ENCODE peak calls at places on chromosomes 1 and 21, in seven cellular contexts. One of them, this sample, is unnamed.
A peak's percentile ranks its signal among the peaks of the same experiment; 100 is the strongest.

GRCh38 chr21:15276243-15276642 is 211.4 kb upstream of the NRIP1 start:
- DNase-seq in heart left ventricle: no peak
- DNase-seq in A549: no peak
- DNase-seq in lower lobe of right lung: no peak
- DNase-seq in GM13977: no peak
- DNase-seq in AG09309: no peak
- DNase-seq in mammary epithelial cell: no peak
- DNase-seq in this sample: no peak

GRCh38 chr1:204726478-204726877 is 40.9 kb upstream of the LRRN2 start:
- DNase-seq in GM13977: peak; percentile 39
- DNase-seq in heart left ventricle: no peak
- DNase-seq in lower lobe of right lung: no peak
- DNase-seq in mammary epithelial cell: peak; percentile 56
- DNase-seq in AG09309: no peak
- DNase-seq in A549: peak; percentile 90
- DNase-seq in this sample: peak; percentile 24

GRCh38 chr1:147890177-147890790 is 12.3 kb upstream of the GJA8 start:
- DNase-seq in AG09309: no peak
- DNase-seq in heart left ventricle: peak; percentile 65
- DNase-seq in mammary epithelial cell: peak; percentile 58
- DNase-seq in A549: peak; percentile 62
- DNase-seq in lower lobe of right lung: peak; percentile 78
- DNase-seq in GM13977: peak; percentile 53
- DNase-seq in this sample: peak; percentile 55

GRCh38 chr1:27366411-27367159 is at the start of gene MAP3K6:
- DNase-seq in mammary epithelial cell: peak; percentile 87
- DNase-seq in heart left ventricle: peak; percentile 95
- DNase-seq in lower lobe of right lung: peak; percentile 95
- DNase-seq in A549: peak; percentile 82
- DNase-seq in GM13977: peak; percentile 78
- DNase-seq in AG09309: no peak
- DNase-seq in this sample: peak; percentile 80

GRCh38 chr1:86748622-86749373 is 44.4 kb downstream of the SH3GLB1 start:
- DNase-seq in heart left ventricle: no peak
- DNase-seq in GM13977: no peak
- DNase-seq in AG09309: no peak
- DNase-seq in A549: no peak
- DNase-seq in mammary epithelial cell: no peak
- DNase-seq in lower lobe of right lung: no peak
- DNase-seq in this sample: no peak

GRCh38 chr1:35298464-35298863 is 30.0 kb downstream of the ZMYM4 start:
- DNase-seq in A549: peak; percentile 28
- DNase-seq in mammary epithelial cell: peak; percentile 57
- DNase-seq in heart left ventricle: no peak
- DNase-seq in AG09309: no peak
- DNase-seq in GM13977: peak; percentile 47
- DNase-seq in lower lobe of right lung: no peak
- DNase-seq in this sample: peak; percentile 54

GRCh38 chr1:226938903-226939438 is 1.1 kb upstream of the COQ8A start:
- DNase-seq in A549: peak; percentile 36
- DNase-seq in AG09309: peak; percentile 14
- DNase-seq in GM13977: no peak
- DNase-seq in mammary epithelial cell: peak; percentile 50
- DNase-seq in lower lobe of right lung: no peak
- DNase-seq in heart left ventricle: no peak
- DNase-seq in this sample: no peak

GRCh38 chr1:180092931-180093650 is 61.6 kb upstream of the QSOX1 start:
- DNase-seq in AG09309: peak; percentile 17
- DNase-seq in GM13977: no peak
- DNase-seq in mammary epithelial cell: no peak
- DNase-seq in lower lobe of right lung: no peak
- DNase-seq in A549: no peak
- DNase-seq in heart left ventricle: no peak
- DNase-seq in this sample: no peak

GRCh38 chr1:17198476-17199258 is 6.3 kb upstream of the PADI1 start:
- DNase-seq in A549: no peak
- DNase-seq in AG09309: no peak
- DNase-seq in heart left ventricle: no peak
- DNase-seq in mammary epithelial cell: no peak
- DNase-seq in lower lobe of right lung: no peak
- DNase-seq in GM13977: no peak
- DNase-seq in this sample: no peak

GRCh38 chr1:23657659-23658275 is 33.8 kb upstream of the RPL11 start:
- DNase-seq in GM13977: peak; percentile 58
- DNase-seq in lower lobe of right lung: peak; percentile 63
- DNase-seq in AG09309: no peak
- DNase-seq in A549: peak; percentile 63
- DNase-seq in heart left ventricle: peak; percentile 41
- DNase-seq in mammary epithelial cell: peak; percentile 11
- DNase-seq in this sample: peak; percentile 72

GRCh38 chr1:204207136-204207616 is 6.6 kb downstream of the GOLT1A start:
- DNase-seq in AG09309: no peak
- DNase-seq in lower lobe of right lung: peak; percentile 79
- DNase-seq in GM13977: peak; percentile 83
- DNase-seq in A549: peak; percentile 37
- DNase-seq in heart left ventricle: peak; percentile 63
- DNase-seq in mammary epithelial cell: peak; percentile 24
- DNase-seq in this sample: peak; percentile 86

GRCh38 chr1:88973520-88974137 is 18.8 kb downstream of the KYAT3 start:
- DNase-seq in lower lobe of right lung: no peak
- DNase-seq in A549: peak; percentile 25
- DNase-seq in AG09309: no peak
- DNase-seq in GM13977: no peak
- DNase-seq in heart left ventricle: no peak
- DNase-seq in mammary epithelial cell: peak; percentile 29
- DNase-seq in this sample: no peak

GRCh38 chr1:214386747-214387146 is 105.8 kb downstream of the SMYD2 start:
- DNase-seq in mammary epithelial cell: peak; percentile 75
- DNase-seq in A549: no peak
- DNase-seq in AG09309: no peak
- DNase-seq in heart left ventricle: no peak
- DNase-seq in lower lobe of right lung: no peak
- DNase-seq in GM13977: no peak
- DNase-seq in this sample: no peak

GRCh38 chr1:197557302-197557701 is 218.0 kb downstream of the DENND1B start:
- DNase-seq in mammary epithelial cell: peak; percentile 11
- DNase-seq in lower lobe of right lung: no peak
- DNase-seq in AG09309: no peak
- DNase-seq in heart left ventricle: no peak
- DNase-seq in A549: peak; percentile 37
- DNase-seq in GM13977: no peak
- DNase-seq in this sample: no peak

GRCh38 chr21:34620084-34620665 is 5.3 kb upstream of the RCAN1 start:
- DNase-seq in AG09309: no peak
- DNase-seq in GM13977: no peak
- DNase-seq in A549: no peak
- DNase-seq in lower lobe of right lung: no peak
- DNase-seq in mammary epithelial cell: no peak
- DNase-seq in heart left ventricle: peak; percentile 52
- DNase-seq in this sample: no peak

GRCh38 chr1:24161270-24161669 is 18.3 kb upstream of the IL22RA1 start:
- DNase-seq in mammary epithelial cell: no peak
- DNase-seq in heart left ventricle: no peak
- DNase-seq in GM13977: no peak
- DNase-seq in AG09309: no peak
- DNase-seq in A549: no peak
- DNase-seq in lower lobe of right lung: no peak
- DNase-seq in this sample: no peak

GRCh38 chr21:30336596-30336995 is 898 bp downstream of the KRTAP27-1 start:
- DNase-seq in A549: no peak
- DNase-seq in mammary epithelial cell: peak; percentile 42
- DNase-seq in heart left ventricle: no peak
- DNase-seq in AG09309: no peak
- DNase-seq in lower lobe of right lung: no peak
- DNase-seq in GM13977: no peak
- DNase-seq in this sample: no peak

GRCh38 chr1:200038645-200038986 is 11.1 kb downstream of the NR5A2 start:
- DNase-seq in A549: no peak
- DNase-seq in mammary epithelial cell: no peak
- DNase-seq in lower lobe of right lung: no peak
- DNase-seq in AG09309: no peak
- DNase-seq in heart left ventricle: no peak
- DNase-seq in GM13977: peak; percentile 23
- DNase-seq in this sample: peak; percentile 30

DNA sequence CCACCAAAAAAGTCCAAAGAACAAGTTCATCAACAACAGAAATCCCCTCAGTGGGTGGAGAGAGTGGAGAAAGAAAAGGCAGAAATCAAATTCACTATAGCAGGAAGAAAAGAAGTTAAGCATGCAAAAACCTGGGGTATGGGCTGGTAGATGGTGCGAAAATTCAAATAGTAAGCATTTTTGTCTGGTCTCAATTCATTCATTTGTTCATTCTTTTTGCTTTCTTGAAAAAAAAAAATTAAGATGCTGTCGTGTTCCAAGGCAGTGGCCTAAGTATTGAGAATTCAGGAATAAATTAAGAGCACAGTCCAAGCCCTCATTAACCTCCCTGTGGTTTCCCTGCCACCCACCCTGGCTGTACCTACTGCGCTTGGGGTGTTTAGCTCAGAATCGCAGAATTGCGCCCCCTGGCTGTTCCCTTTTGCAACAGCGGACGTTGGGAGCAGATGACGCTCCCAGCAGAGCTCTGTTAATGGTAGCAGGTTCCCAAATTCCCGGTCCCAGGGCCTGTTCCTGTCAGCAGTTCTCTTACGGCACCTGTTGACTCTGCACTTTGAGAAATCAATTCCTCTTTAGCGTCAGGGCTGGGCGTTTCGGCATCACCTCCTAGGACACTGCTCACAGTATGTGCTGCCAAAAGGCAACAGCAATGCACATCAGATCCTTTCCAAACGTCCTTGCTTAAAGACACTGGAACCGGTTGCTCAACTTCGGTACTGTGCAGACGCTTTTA is 34.0 kb upstream of the SSX2IP start:
- DNase-seq in lower lobe of right lung: peak; percentile 48
- DNase-seq in GM13977: no peak
- DNase-seq in mammary epithelial cell: no peak
- DNase-seq in A549: peak; percentile 11
- DNase-seq in AG09309: no peak
- DNase-seq in heart left ventricle: no peak
- DNase-seq in this sample: peak; percentile 28
- TF ChIP-seq CTCF in lower lobe of right lung: peak; percentile 40
- TF ChIP-seq CTCF in GM13977: peak; percentile 60
- TF ChIP-seq CTCF in mammary epithelial cell: peak; percentile 29
- TF ChIP-seq CTCF in A549: peak; percentile 15
- TF ChIP-seq CTCF in AG09309: peak; percentile 12
- TF ChIP-seq CTCF in heart left ventricle: no peak
- TF ChIP-seq CTCF in this sample: peak; percentile 23

GRCh38 chr1:75423616-75424015 is 187.3 kb downstream of the SLC44A5 start:
- DNase-seq in A549: no peak
- DNase-seq in GM13977: no peak
- DNase-seq in lower lobe of right lung: no peak
- DNase-seq in mammary epithelial cell: no peak
- DNase-seq in AG09309: no peak
- DNase-seq in heart left ventricle: peak; percentile 29
- DNase-seq in this sample: no peak
- TF ChIP-seq CTCF in A549: no peak
- TF ChIP-seq CTCF in GM13977: no peak
- TF ChIP-seq CTCF in lower lobe of right lung: no peak
- TF ChIP-seq CTCF in mammary epithelial cell: no peak
- TF ChIP-seq CTCF in AG09309: no peak
- TF ChIP-seq CTCF in heart left ventricle: no peak
- TF ChIP-seq CTCF in this sample: no peak

GRCh38 chr1:30103708-30104107 is 619.7 kb downstream of the MATN1 start:
- DNase-seq in heart left ventricle: no peak
- DNase-seq in AG09309: no peak
- DNase-seq in GM13977: no peak
- DNase-seq in lower lobe of right lung: no peak
- DNase-seq in A549: no peak
- DNase-seq in mammary epithelial cell: no peak
- DNase-seq in this sample: no peak

GRCh38 chr1:30109853-30110252 is 613.5 kb downstream of the MATN1 start:
- DNase-seq in lower lobe of right lung: no peak
- DNase-seq in mammary epithelial cell: peak; percentile 32
- DNase-seq in heart left ventricle: peak; percentile 50
- DNase-seq in GM13977: no peak
- DNase-seq in A549: peak; percentile 34
- DNase-seq in AG09309: peak; percentile 14
- DNase-seq in this sample: no peak

GRCh38 chr1:30102605-30103004 is 620.8 kb downstream of the MATN1 start:
- DNase-seq in A549: no peak
- DNase-seq in GM13977: no peak
- DNase-seq in heart left ventricle: no peak
- DNase-seq in lower lobe of right lung: no peak
- DNase-seq in mammary epithelial cell: no peak
- DNase-seq in AG09309: no peak
- DNase-seq in this sample: no peak

GRCh38 chr1:30104551-30104950 is 618.8 kb downstream of the MATN1 start:
- DNase-seq in mammary epithelial cell: no peak
- DNase-seq in heart left ventricle: no peak
- DNase-seq in lower lobe of right lung: no peak
- DNase-seq in AG09309: no peak
- DNase-seq in A549: no peak
- DNase-seq in GM13977: no peak
- DNase-seq in this sample: no peak

GRCh38 chr1:30106125-30106524 is 617.3 kb downstream of the MATN1 start:
- DNase-seq in lower lobe of right lung: no peak
- DNase-seq in heart left ventricle: no peak
- DNase-seq in A549: peak; percentile 21
- DNase-seq in GM13977: no peak
- DNase-seq in AG09309: no peak
- DNase-seq in mammary epithelial cell: no peak
- DNase-seq in this sample: no peak
- TF ChIP-seq CTCF in lower lobe of right lung: peak; percentile 57
- TF ChIP-seq CTCF in heart left ventricle: peak; percentile 57
- TF ChIP-seq CTCF in A549: peak; percentile 34
- TF ChIP-seq CTCF in GM13977: peak; percentile 45
- TF ChIP-seq CTCF in AG09309: peak; percentile 39
- TF ChIP-seq CTCF in mammary epithelial cell: peak; percentile 15
- TF ChIP-seq CTCF in this sample: peak; percentile 13

GRCh38 chr1:9128520-9129371 is at the start of gene GPR157:
- DNase-seq in AG09309: no peak
- DNase-seq in GM13977: peak; percentile 99
- DNase-seq in lower lobe of right lung: peak; percentile 95
- DNase-seq in mammary epithelial cell: peak; percentile 72
- DNase-seq in A549: peak; percentile 85
- DNase-seq in heart left ventricle: peak; percentile 93
- DNase-seq in this sample: peak; percentile 99
- TF ChIP-seq CTCF in AG09309: peak; percentile 15
- TF ChIP-seq CTCF in GM13977: no peak
- TF ChIP-seq CTCF in lower lobe of right lung: no peak
- TF ChIP-seq CTCF in mammary epithelial cell: no peak
- TF ChIP-seq CTCF in A549: no peak
- TF ChIP-seq CTCF in heart left ventricle: peak; percentile 28
- TF ChIP-seq CTCF in this sample: peak; percentile 15